ENCODE peak calls at places on chromosomes 12 and 14, in five cellular contexts. T, N, L, I and R are unnamed samples.

GRCh38 chr12:44774815-44775411 is 101.2 kb downstream of the NELL2 start:
- DNase-seq in T (peak; percentile 41), L (peak; percentile 8), I (no peak), N (no peak), R (peak; percentile 74)

GRCh38 chr14:70731447-70732239 is 77.7 kb downstream of the MAP3K9 start:
- DNase-seq in N (no peak), L (no peak), T (no peak), I (no peak), R (no peak)

GRCh38 chr12:79776111-79776510 is 85.3 kb upstream of the PAWR start:
- DNase-seq in T (no peak), L (peak; percentile 70), N (no peak), I (no peak), R (no peak)

GRCh38 chr14:66330916-66331315 is 155.3 kb upstream of the CCDC196 start:
- DNase-seq in T (no peak), N (no peak), L (peak; percentile 37), I (no peak), R (no peak)

GRCh38 chr12:111687952-111688351 is 2.1 kb downstream of the ACAD10 start:
- DNase-seq in L (no peak), N (no peak), T (no peak), I (no peak), R (no peak)

GRCh38 chr12:63826002-63826585 is 18.4 kb upstream of the SRGAP1 start:
- DNase-seq in I (peak; percentile 49), T (no peak), L (peak; percentile 86), N (peak; percentile 58), R (no peak)

GRCh38 chr14:99481745-99482099 is 513 bp downstream of the CCNK start:
- DNase-seq in T (no peak), I (peak; percentile 8), N (no peak), L (peak; percentile 49), R (no peak)

GRCh38 chr12:122458105-122459035 is 35.9 kb upstream of the CLIP1 start:
- DNase-seq in L (no peak), T (no peak), N (no peak), I (no peak), R (no peak)

GRCh38 chr12:119183942-119184695 is 5.4 kb downstream of the HSPB8 start:
- DNase-seq in L (no peak), N (no peak), T (no peak), I (no peak), R (no peak)

GRCh38 chr14:102991376-102991775 is 66.0 kb downstream of the CDC42BPB start:
- DNase-seq in I (no peak), L (no peak), N (no peak), T (no peak), R (no peak)

GRCh38 chr14:92625213-92625612 is 111.6 kb downstream of the RIN3 start:
- DNase-seq in I (no peak), L (peak; percentile 95), N (peak; percentile 93), T (no peak), R (no peak)

GRCh38 chr14:26187996-26188605 is 409.7 kb downstream of the NOVA1 start:
- DNase-seq in I (no peak), T (no peak), L (peak; percentile 39), N (no peak), R (no peak)

GRCh38 chr14:75254381-75254821 is 24.2 kb upstream of the FOS start:
- DNase-seq in I (no peak), T (no peak), L (no peak), N (no peak), R (no peak)

GRCh38 chr14:28142400-28143015 is 624.1 kb upstream of the FOXG1 start:
- DNase-seq in T (no peak), L (peak; percentile 12), N (no peak), I (no peak), R (no peak)

GRCh38 chr14:24438198-24439095 is 4.1 kb downstream of the SDR39U1 start:
- DNase-seq in I (no peak), T (no peak), N (no peak), L (no peak), R (no peak)

GRCh38 chr12:116317139-116317538 is 39.6 kb upstream of the MED13L start:
- DNase-seq in N (no peak), T (no peak), I (no peak), L (no peak), R (no peak)

GRCh38 chr14:55240526-55241178 is 30.6 kb upstream of the FBXO34 start:
- DNase-seq in T (no peak), N (peak; percentile 2), I (no peak), L (peak; percentile 31), R (peak; percentile 63)

GRCh38 chr12:121803861-121804416 is at the start of gene SETD1B:
- DNase-seq in I (peak; percentile 40), T (peak; percentile 47), L (peak; percentile 53), N (no peak), R (peak; percentile 65)

GRCh38 chr14:73717247-73717646 is 3.1 kb upstream of the PNMA1 start:
- DNase-seq in L (peak; percentile 29), T (no peak), I (no peak), N (no peak), R (no peak)

GRCh38 chr14:65461730-65462129 is 49.2 kb downstream of the FUT8 start:
- DNase-seq in T (no peak), N (no peak), L (peak; percentile 35), I (no peak), R (no peak)

GRCh38 chr14:67566908-67567307 is 33.2 kb downstream of the PIGH start:
- DNase-seq in L (peak; percentile 31), I (no peak), T (peak; percentile 82), N (peak; percentile 35), R (no peak)

GRCh38 chr12:68359669-68360068 is 27.5 kb upstream of the MDM1 start:
- DNase-seq in T (no peak), I (no peak), N (no peak), L (peak; percentile 67), R (no peak)

GRCh38 chr12:81727387-81727786 is 31.8 kb downstream of the PPFIA2 start:
- DNase-seq in N (no peak), T (no peak), I (no peak), L (no peak), R (no peak)

GRCh38 chr12:93979189-93979588 is 169.2 kb upstream of the PLXNC1 start:
- DNase-seq in T (no peak), L (peak; percentile 61), N (peak; percentile 10), I (peak; percentile 45), R (no peak)

GRCh38 chr12:56338643-56339422 is at the start of gene IL23A:
- DNase-seq in N (no peak), T (no peak), I (peak; percentile 93), L (no peak), R (no peak)

GRCh38 chr14:74469548-74470518 is 23.3 kb downstream of the NPC2 start:
- DNase-seq in I (no peak), T (no peak), N (no peak), L (no peak), R (no peak)

GRCh38 chr12:29282452-29282851 is 98.5 kb downstream of the ERGIC2 start:
- DNase-seq in T (no peak), N (no peak), L (no peak), I (no peak), R (no peak)

GRCh38 chr14:49552630-49553029 is 33.5 kb downstream of the RPS29 start:
- DNase-seq in T (no peak), I (no peak), L (no peak), N (no peak), R (no peak)

GRCh38 chr12:64679487-64679983 is 69.2 kb downstream of the RASSF3 start:
- DNase-seq in T (no peak), N (no peak), I (no peak), L (peak; percentile 83), R (no peak)

GRCh38 chr14:105316968-105317498 is 2.5 kb downstream of the PACS2 start:
- DNase-seq in L (peak; percentile 18), N (no peak), I (no peak), T (no peak), R (no peak)

GRCh38 chr14:105474478-105475268 is at the start of gene CRIP2:
- DNase-seq in N (no peak), L (no peak), I (no peak), T (peak; percentile 50), R (peak; percentile 65)

GRCh38 chr12:34400986-34401658 is 378.8 kb downstream of the ALG10 start:
- DNase-seq in N (no peak), T (peak; percentile 2), L (no peak), I (no peak), R (peak; percentile 2)

GRCh38 chr12:67080637-67081036 is 188.5 kb upstream of the CAND1 start:
- DNase-seq in N (no peak), T (no peak), I (no peak), L (no peak), R (no peak)

GRCh38 chr14:103008768-103009342 is 48.5 kb downstream of the CDC42BPB start:
- DNase-seq in N (no peak), T (no peak), L (peak; percentile 57), I (no peak), R (no peak)

GRCh38 chr12:117042171-117042809 is 56.9 kb downstream of the TESC start:
- DNase-seq in N (no peak), T (peak; percentile 67), I (no peak), L (peak; percentile 35), R (no peak)

GRCh38 chr12:46677749-46678148 is 148.0 kb downstream of the SLC38A4 start:
- DNase-seq in T (no peak), L (peak; percentile 70), I (no peak), N (no peak), R (no peak)
- TF ChIP-seq CTCF in T (no peak), L (peak; percentile 38), I (no peak), N (peak; percentile 25), R (no peak)

GRCh38 chr12:55068416-55069010 is 48.7 kb downstream of the NEUROD4 start:
- DNase-seq in L (peak; percentile 59), I (peak; percentile 63), T (peak; percentile 88), N (peak; percentile 24), R (peak; percentile 58)
- TF ChIP-seq CTCF in L (peak; percentile 88), I (peak; percentile 76), T (peak; percentile 87), N (peak; percentile 89), R (peak; percentile 92)

DNA sequence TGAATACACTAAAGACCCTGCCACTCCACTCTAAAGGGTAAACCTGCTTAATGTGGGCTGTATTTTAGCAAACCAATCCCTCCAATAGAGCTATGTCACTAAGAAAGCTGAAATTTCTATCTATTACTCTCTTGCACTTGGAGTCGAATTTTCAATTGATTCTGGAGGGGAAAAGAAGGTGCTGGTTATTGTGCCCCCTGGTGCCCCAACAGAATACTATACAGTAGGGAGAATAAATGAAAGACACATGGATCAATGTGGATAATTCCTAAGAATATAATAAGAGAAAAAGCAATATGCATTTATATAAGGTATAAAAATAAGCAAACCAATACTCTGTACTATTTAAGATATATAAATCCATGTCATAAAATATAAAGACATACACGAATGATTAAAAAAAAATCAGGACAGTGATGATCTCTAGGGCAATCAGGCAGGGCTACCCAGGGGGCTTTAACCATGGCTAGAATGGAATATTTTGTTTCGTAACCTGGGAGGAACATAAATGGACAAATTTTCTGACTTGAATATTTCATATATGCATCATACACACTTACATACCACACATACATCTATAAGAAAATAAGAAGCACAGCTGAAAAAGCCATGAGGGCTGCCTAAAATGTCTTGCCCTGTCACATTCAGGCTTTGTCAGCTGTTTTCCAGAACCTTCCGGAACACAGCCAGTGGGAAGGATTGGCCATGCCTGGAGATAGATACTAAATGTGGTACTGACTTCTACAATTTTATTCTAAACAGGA is 54.4 kb downstream of the EFCAB11 start:
- DNase-seq in L (peak; percentile 54), I (peak; percentile 11), N (no peak), T (peak; percentile 18), R (no peak)
- TF ChIP-seq CTCF in L (peak; percentile 62), I (peak; percentile 47), N (peak; percentile 47), T (peak; percentile 35), R (peak; percentile 69)

DNA sequence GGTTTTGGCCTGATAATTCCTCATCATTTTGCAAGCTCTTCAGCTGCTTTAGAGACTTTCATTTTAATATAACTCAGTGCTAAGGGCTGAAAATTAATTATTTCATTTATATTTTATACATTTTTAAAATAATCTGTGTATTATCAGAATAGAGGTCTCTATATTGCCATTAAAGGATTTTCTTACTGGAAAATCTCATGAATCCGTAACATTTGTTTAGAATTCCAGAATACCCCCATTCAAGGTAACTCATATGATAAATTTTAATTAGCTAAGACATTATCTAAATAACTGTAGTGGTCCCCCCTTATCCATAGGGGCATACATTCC is 51.6 kb downstream of the BMAL2 start:
- DNase-seq in I (no peak), T (no peak), N (no peak), L (no peak), R (no peak)
- TF ChIP-seq CTCF in I (no peak), T (no peak), N (no peak), L (no peak), R (peak; percentile 32)